ENCODE peak calls at places on chromosomes 3 and 15, in ten cellular contexts. H, S, I, A, E, Z, P, X, W and D are unnamed samples.

GRCh38 chr3:51935886-51936755 is 5.6 kb downstream of the RRP9 start:
- DNase-seq in H (no peak), S (no peak), I (no peak), A (no peak), E (no peak), Z (no peak), P (no peak), X (no peak), W (no peak), D (no peak)

GRCh38 chr15:25089577-25089976 is 134.8 kb downstream of the SNRPN start:
- DNase-seq in H (no peak), S (no peak), I (no peak), A (no peak), E (no peak), Z (peak; percentile 17), P (no peak), X (no peak), W (no peak), D (no peak)

GRCh38 chr3:177529716-177530335 is 332.5 kb upstream of the TBL1XR1 start:
- DNase-seq in H (no peak), S (peak; percentile 76), I (no peak), A (no peak), E (no peak), Z (no peak), P (no peak), X (no peak), W (no peak), D (no peak)

GRCh38 chr15:40182358-40183029 is 21.6 kb downstream of the BUB1B start:
- DNase-seq in H (no peak), S (no peak), I (no peak), A (peak; percentile 5), E (no peak), Z (no peak), P (no peak), X (no peak), W (no peak), D (no peak)

GRCh38 chr15:100728371-100729201 is 126.2 kb downstream of the ASB7 start:
- DNase-seq in H (no peak), S (no peak), I (no peak), A (no peak), E (no peak), Z (peak; percentile 52), P (no peak), X (no peak), W (no peak), D (no peak)

GRCh38 chr3:132038198-132038825 is 3.5 kb upstream of the CPNE4 start:
- DNase-seq in H (peak; percentile 13), S (peak; percentile 73), I (no peak), A (no peak), E (no peak), Z (no peak), P (no peak), X (no peak), W (no peak), D (no peak)

GRCh38 chr3:177446160-177446559 is 248.9 kb upstream of the TBL1XR1 start:
- DNase-seq in H (peak; percentile 95), S (no peak), I (no peak), A (no peak), E (no peak), Z (no peak), P (no peak), X (no peak), W (no peak), D (no peak)

GRCh38 chr15:42744200-42744599 is 7.3 kb upstream of the CDAN1 start:
- DNase-seq in H (no peak), S (no peak), I (no peak), A (no peak), E (no peak), Z (no peak), P (no peak), X (no peak), W (no peak), D (no peak)

GRCh38 chr3:134617608-134618472 is 33.0 kb downstream of the KY start:
- DNase-seq in H (no peak), S (no peak), I (no peak), A (no peak), E (no peak), Z (peak; percentile 41), P (no peak), X (no peak), W (no peak), D (no peak)

GRCh38 chr3:127812151-127812550 is 10.2 kb downstream of the MGLL start:
- DNase-seq in H (no peak), S (no peak), I (no peak), A (no peak), E (no peak), Z (no peak), P (no peak), X (no peak), W (no peak), D (no peak)

GRCh38 chr3:96209703-96210102 is 604.7 kb upstream of the EPHA6 start:
- DNase-seq in H (no peak), S (no peak), I (no peak), A (no peak), E (no peak), Z (no peak), P (no peak), X (no peak), W (no peak), D (no peak)

GRCh38 chr3:195015021-195015420 is 255.9 kb downstream of the XXYLT1 start:
- DNase-seq in H (no peak), S (no peak), I (no peak), A (peak; percentile 30), E (no peak), Z (peak; percentile 56), P (no peak), X (no peak), W (no peak), D (no peak)

GRCh38 chr3:117628896-117629295 is 919.3 kb downstream of the TUSC7 start:
- DNase-seq in H (peak; percentile 15), S (peak; percentile 96), I (no peak), A (no peak), E (no peak), Z (no peak), P (no peak), X (no peak), W (no peak), D (no peak)

GRCh38 chr15:73631915-73632669 is 1.1 kb downstream of the NPTN start:
- DNase-seq in H (peak; percentile 34), S (peak; percentile 78), I (no peak), A (no peak), E (peak; percentile 33), Z (peak; percentile 81), P (no peak), X (no peak), W (no peak), D (no peak)

GRCh38 chr3:147616998-147617619 is 207.9 kb downstream of the ZIC1 start:
- DNase-seq in H (peak; percentile 2), S (peak; percentile 80), I (no peak), A (no peak), E (no peak), Z (no peak), P (no peak), X (no peak), W (no peak), D (no peak)

GRCh38 chr15:28936481-28936881 is 50.7 kb downstream of the APBA2 start:
- DNase-seq in H (no peak), S (no peak), I (no peak), A (no peak), E (no peak), Z (no peak), P (no peak), X (no peak), W (peak; percentile 18), D (no peak)

GRCh38 chr15:88623061-88623460 is 1.9 kb downstream of the AEN start:
- DNase-seq in H (no peak), S (peak; percentile 80), I (no peak), A (no peak), E (no peak), Z (peak; percentile 83), P (no peak), X (no peak), W (no peak), D (no peak)

GRCh38 chr3:185701891-185702563 is 115.9 kb downstream of the SENP2 start:
- DNase-seq in H (peak; percentile 24), S (no peak), I (no peak), A (no peak), E (no peak), Z (no peak), P (no peak), X (no peak), W (no peak), D (no peak)